ENCODE peak calls at places on chromosomes 11 and 22, in ten cellular contexts. X is H54; Z is kidney epithelial cell; N is effector CD8-positive, alpha-beta T cell; D is activated naive CD8-positive, alpha-beta T cell treated with anti-CD3 and anti-CD28 coated beads for 36 hours; H is amniotic epithelial cell; Y is activated CD4-positive, CD25-positive, alpha-beta regulatory T cell treated with anti-CD3 and anti-CD28 coated beads, Interleukin-2, amount 50 U/mL, for 16 hours; Q is neural crest cell; P is mucosa of descending colon; U is ACHN. B is an unnamed sample.

GRCh38 chr22:38313384-38313955 is 3.8 kb downstream of the CSNK1E start:
- DNase-seq in Z (no peak), Y (no peak), D (no peak), P (peak; percentile 81), U (peak; percentile 79), H (peak; percentile 93), X (no peak), N (no peak), Q (no peak), B (peak; percentile 91)

GRCh38 chr11:12091957-12092558 is 18.3 kb upstream of the MICAL2 start:
- DNase-seq in D (no peak), Q (no peak), P (no peak), Z (no peak), X (no peak), N (no peak), U (no peak), H (no peak), Y (no peak), B (no peak)

GRCh38 chr11:118437736-118438125 is 1.4 kb downstream of the KMT2A start:
- DNase-seq in Q (peak; percentile 9), P (peak; percentile 70), Z (no peak), Y (no peak), X (no peak), N (peak; percentile 10), D (peak; percentile 58), H (peak; percentile 16), U (no peak), B (no peak)

GRCh38 chr11:92932023-92932422 is 37.4 kb upstream of the MTNR1B start:
- DNase-seq in D (no peak), Z (peak; percentile 9), H (no peak), X (no peak), U (no peak), Q (no peak), P (no peak), Y (no peak), N (no peak), B (peak; percentile 20)

GRCh38 chr11:92300871-92301270 is 76.3 kb downstream of the FAT3 start:
- DNase-seq in P (no peak), N (no peak), H (no peak), U (no peak), Z (no peak), D (no peak), Q (no peak), X (no peak), Y (no peak), B (no peak)

GRCh38 chr11:135074397-135074998 is 662.5 kb upstream of the B3GAT1 start:
- DNase-seq in Z (no peak), Y (no peak), H (no peak), U (peak; percentile 10), Q (no peak), N (no peak), D (no peak), X (no peak), P (no peak), B (no peak)

GRCh38 chr11:73218830-73219215 is 742 bp downstream of the P2RY2 start:
- DNase-seq in U (no peak), D (no peak), Y (no peak), Q (no peak), H (no peak), Z (no peak), P (no peak), X (no peak), N (no peak), B (no peak)

GRCh38 chr22:21073023-21073422 is 27.3 kb downstream of the LRRC74B start:
- DNase-seq in Y (no peak), D (no peak), N (no peak), X (no peak), P (no peak), H (no peak), Z (no peak), Q (no peak), U (no peak), B (peak; percentile 35)

GRCh38 chr11:112368402-112368801 is 107.7 kb upstream of the PLET1 start:
- DNase-seq in X (no peak), H (no peak), P (no peak), Z (no peak), U (no peak), Y (no peak), N (no peak), Q (no peak), D (no peak), B (no peak)

GRCh38 chr11:27468209-27468608 is 4.4 kb downstream of the LGR4 start:
- DNase-seq in D (no peak), Y (no peak), P (no peak), Q (no peak), N (no peak), U (peak; percentile 72), H (peak; percentile 89), X (no peak), Z (peak; percentile 86), B (peak; percentile 92)

GRCh38 chr22:32684148-32684821 is 117.2 kb upstream of the TIMP3 start:
- DNase-seq in H (no peak), N (no peak), Z (no peak), Y (no peak), X (no peak), U (no peak), D (no peak), Q (no peak), P (no peak), B (no peak)

GRCh38 chr22:19871023-19871844 is 16.6 kb upstream of the GNB1L start:
- DNase-seq in U (no peak), Z (no peak), H (peak; percentile 55), Y (no peak), N (no peak), D (no peak), X (no peak), P (peak; percentile 35), Q (no peak), B (no peak)

GRCh38 chr22:19904881-19905618 is 36.5 kb upstream of the COMT start:
- DNase-seq in X (no peak), Y (no peak), Q (no peak), U (no peak), N (no peak), P (no peak), D (no peak), H (no peak), Z (no peak), B (no peak)

GRCh38 chr22:49934144-49934890 is 15.9 kb downstream of the CRELD2 start:
- DNase-seq in H (peak; percentile 78), X (peak; percentile 77), Y (no peak), Q (no peak), N (peak; percentile 26), Z (no peak), P (peak; percentile 85), U (peak; percentile 16), D (no peak), B (no peak)

GRCh38 chr11:118133816-118134215 is 18.8 kb downstream of the SCN4B start:
- DNase-seq in Z (no peak), X (no peak), Y (no peak), Q (no peak), P (no peak), D (no peak), U (no peak), H (no peak), N (no peak), B (no peak)

GRCh38 chr11:12810497-12810896 is 136.3 kb downstream of the TEAD1 start:
- DNase-seq in N (no peak), H (peak; percentile 79), P (no peak), Q (no peak), D (no peak), Z (no peak), U (no peak), Y (no peak), X (peak; percentile 35), B (no peak)